ENCODE peak calls at places on chromosomes 3 and 15, in nine cellular contexts. D is body of pancreas; T is ovary; S is CD4-positive, CD25-positive, alpha-beta regulatory T cell; H is WERI-Rb-1; M is fibroblast of lung; G is IMR-90; U is PC-3; B is right atrium auricular region. W is an unnamed sample.
A peak's percentile ranks its signal among the peaks of the same experiment; 100 is the strongest.

GRCh38 chr15:68586274-68586961 is 7.6 kb downstream of the CORO2B start:
- DNase-seq in D (peak; percentile 7), T (peak; percentile 27), S (no peak), H (no peak), M (peak; percentile 49), G (peak; percentile 93), U (peak; percentile 90), B (no peak), W (no peak)

GRCh38 chr3:103653996-103654395 is 1219.2 kb downstream of the ZPLD1 start:
- DNase-seq in D (no peak), T (no peak), S (no peak), H (no peak), M (no peak), G (no peak), U (peak; percentile 32), B (no peak), W (no peak)

GRCh38 chr3:142319094-142319493 is 93.7 kb upstream of the GK5 start:
- DNase-seq in D (no peak), T (no peak), S (no peak), H (no peak), M (peak; percentile 44), G (peak; percentile 71), U (peak; percentile 76), B (no peak), W (no peak)

GRCh38 chr3:172341482-172342059 is 106.7 kb downstream of the GHSR start:
- DNase-seq in D (peak; percentile 27), T (no peak), S (peak; percentile 6), H (no peak), M (peak; percentile 73), G (peak; percentile 70), U (peak; percentile 89), B (no peak), W (no peak)

GRCh38 chr3:87198774-87199173 is 28.3 kb upstream of the CHMP2B start:
- DNase-seq in D (no peak), T (no peak), S (no peak), H (no peak), M (no peak), G (no peak), U (no peak), B (no peak), W (no peak)

GRCh38 chr15:41416742-41417417 is at the start of gene RTF1:
- DNase-seq in D (peak; percentile 95), T (peak; percentile 99), S (peak; percentile 96), H (peak; percentile 94), M (peak; percentile 87), G (peak; percentile 80), U (peak; percentile 93), B (peak; percentile 92), W (peak; percentile 85)

GRCh38 chr3:120497318-120497717 is 46.5 kb upstream of the FSTL1 start:
- DNase-seq in D (no peak), T (no peak), S (no peak), H (no peak), M (peak; percentile 96), G (peak; percentile 98), U (peak; percentile 98), B (no peak), W (no peak)

GRCh38 chr15:73560501-73561117 is 72.6 kb downstream of the NPTN start:
- DNase-seq in D (peak; percentile 34), T (no peak), S (no peak), H (peak; percentile 16), M (peak; percentile 90), G (peak; percentile 84), U (peak; percentile 79), B (no peak), W (no peak)

GRCh38 chr3:183284570-183284969 is 31.5 kb downstream of the B3GNT5 start:
- DNase-seq in D (no peak), T (no peak), S (no peak), H (no peak), M (no peak), G (no peak), U (no peak), B (no peak), W (no peak)

GRCh38 chr3:183285318-183285717 is 32.3 kb downstream of the B3GNT5 start:
- DNase-seq in D (no peak), T (no peak), S (no peak), H (no peak), M (no peak), G (no peak), U (no peak), B (no peak), W (no peak)

GRCh38 chr3:183283886-183284285 is 30.8 kb downstream of the B3GNT5 start:
- DNase-seq in D (no peak), T (no peak), S (no peak), H (no peak), M (peak; percentile 88), G (peak; percentile 74), U (peak; percentile 55), B (no peak), W (no peak)

GRCh38 chr3:183287301-183287971 is 34.4 kb downstream of the B3GNT5 start:
- DNase-seq in D (peak; percentile 32), T (no peak), S (no peak), H (no peak), M (peak; percentile 99), G (peak; percentile 93), U (peak; percentile 87), B (peak; percentile 64), W (no peak)

DNA sequence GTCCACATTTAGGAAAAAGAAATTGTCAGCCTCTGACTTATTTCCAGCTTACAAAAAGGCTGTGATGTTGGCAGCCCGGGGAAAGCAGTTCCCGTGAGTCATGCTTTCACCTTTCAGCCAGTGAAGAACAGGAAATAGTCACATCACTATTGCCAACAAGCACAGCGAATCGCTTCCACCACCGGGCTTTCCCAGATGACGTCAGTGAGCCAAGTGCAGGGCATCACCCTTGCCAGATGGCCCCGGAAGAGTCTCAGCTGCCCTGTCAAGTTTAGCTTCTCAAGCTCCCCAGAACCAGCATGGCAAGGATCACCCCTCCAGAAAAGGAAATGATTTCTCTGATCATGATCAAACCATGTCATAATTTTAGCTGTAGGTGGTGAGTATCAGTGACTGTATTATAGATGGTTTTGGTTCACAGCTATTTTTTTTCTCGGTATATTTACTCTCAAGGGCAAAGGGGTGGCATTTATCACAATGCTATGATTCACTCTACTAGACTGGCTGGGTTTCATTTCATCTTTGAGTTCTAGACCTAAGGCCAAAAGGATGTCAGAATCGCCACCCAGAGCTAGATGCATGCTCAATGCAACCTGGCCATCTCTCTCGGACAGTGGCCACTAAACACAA is 32.9 kb downstream of the B3GNT5 start:
- DNase-seq in D (peak; percentile 95), T (peak; percentile 80), S (peak; percentile 89), H (peak; percentile 14), M (peak; percentile 100), G (peak; percentile 99), U (peak; percentile 98), B (peak; percentile 96), W (no peak)
- H3K27ac ChIP-seq in D (peak overlapping the region; percentile 90), T (no peak overlapping the region), S (peak overlapping the region; percentile 90), H (no peak overlapping the region), M (peak overlapping the region; percentile 9), G (no peak overlapping the region), U (peak overlapping the region; percentile 95), B (peak overlapping the region; percentile 72), W (no peak overlapping the region)

GRCh38 chr15:99443768-99444446 is 121.9 kb upstream of the MEF2A start:
- DNase-seq in D (no peak), T (no peak), S (no peak), H (no peak), M (peak; percentile 11), G (no peak), U (no peak), B (peak; percentile 55), W (no peak)

GRCh38 chr15:99441871-99442267 is 123.9 kb upstream of the MEF2A start:
- DNase-seq in D (no peak), T (no peak), S (no peak), H (no peak), M (no peak), G (no peak), U (no peak), B (peak; percentile 57), W (no peak)

GRCh38 chr15:99443056-99443756 is 122.6 kb upstream of the MEF2A start:
- DNase-seq in D (no peak), T (peak; percentile 28), S (no peak), H (no peak), M (no peak), G (no peak), U (no peak), B (peak; percentile 57), W (no peak)

GRCh38 chr15:99441427-99441766 is 124.4 kb upstream of the MEF2A start:
- DNase-seq in D (no peak), T (no peak), S (no peak), H (no peak), M (no peak), G (no peak), U (no peak), B (no peak), W (no peak)

GRCh38 chr15:99442268-99442897 is 123.4 kb upstream of the MEF2A start:
- DNase-seq in D (no peak), T (peak; percentile 51), S (no peak), H (peak; percentile 5), M (peak; percentile 97), G (peak; percentile 90), U (peak; percentile 77), B (peak; percentile 88), W (no peak)
- H3K27ac ChIP-seq in D (no peak overlapping the region), T (no peak overlapping the region), S (no peak overlapping the region), H (no peak overlapping the region), M (peak overlapping the region; percentile 80), G (peak overlapping the region; percentile 88), U (peak overlapping the region; percentile 9), B (peak overlapping the region; percentile 87), W (no peak overlapping the region)

GRCh38 chr3:7272203-7272602 is 411.3 kb downstream of the GRM7 start:
- DNase-seq in D (no peak), T (no peak), S (no peak), H (no peak), M (no peak), G (no peak), U (no peak), B (no peak), W (no peak)
- H3K27ac ChIP-seq in D (no peak overlapping the region), T (no peak overlapping the region), S (no peak overlapping the region), H (no peak overlapping the region), M (no peak overlapping the region), G (no peak overlapping the region), U (no peak overlapping the region), B (no peak overlapping the region), W (no peak overlapping the region)

GRCh38 chr15:26670116-26670515 is 102.8 kb downstream of the GABRB3 start:
- DNase-seq in D (no peak), T (no peak), S (no peak), H (no peak), M (no peak), G (no peak), U (no peak), B (no peak), W (no peak)

GRCh38 chr15:26661727-26662126 is 111.1 kb downstream of the GABRB3 start:
- DNase-seq in D (no peak), T (no peak), S (no peak), H (no peak), M (no peak), G (no peak), U (no peak), B (no peak), W (no peak)

GRCh38 chr15:26662226-26662750 is 110.6 kb downstream of the GABRB3 start:
- DNase-seq in D (no peak), T (no peak), S (no peak), H (no peak), M (no peak), G (no peak), U (no peak), B (no peak), W (no peak)

GRCh38 chr15:26667222-26667988 is 105.5 kb downstream of the GABRB3 start:
- DNase-seq in D (peak; percentile 59), T (no peak), S (no peak), H (no peak), M (no peak), G (no peak), U (no peak), B (no peak), W (no peak)

DNA sequence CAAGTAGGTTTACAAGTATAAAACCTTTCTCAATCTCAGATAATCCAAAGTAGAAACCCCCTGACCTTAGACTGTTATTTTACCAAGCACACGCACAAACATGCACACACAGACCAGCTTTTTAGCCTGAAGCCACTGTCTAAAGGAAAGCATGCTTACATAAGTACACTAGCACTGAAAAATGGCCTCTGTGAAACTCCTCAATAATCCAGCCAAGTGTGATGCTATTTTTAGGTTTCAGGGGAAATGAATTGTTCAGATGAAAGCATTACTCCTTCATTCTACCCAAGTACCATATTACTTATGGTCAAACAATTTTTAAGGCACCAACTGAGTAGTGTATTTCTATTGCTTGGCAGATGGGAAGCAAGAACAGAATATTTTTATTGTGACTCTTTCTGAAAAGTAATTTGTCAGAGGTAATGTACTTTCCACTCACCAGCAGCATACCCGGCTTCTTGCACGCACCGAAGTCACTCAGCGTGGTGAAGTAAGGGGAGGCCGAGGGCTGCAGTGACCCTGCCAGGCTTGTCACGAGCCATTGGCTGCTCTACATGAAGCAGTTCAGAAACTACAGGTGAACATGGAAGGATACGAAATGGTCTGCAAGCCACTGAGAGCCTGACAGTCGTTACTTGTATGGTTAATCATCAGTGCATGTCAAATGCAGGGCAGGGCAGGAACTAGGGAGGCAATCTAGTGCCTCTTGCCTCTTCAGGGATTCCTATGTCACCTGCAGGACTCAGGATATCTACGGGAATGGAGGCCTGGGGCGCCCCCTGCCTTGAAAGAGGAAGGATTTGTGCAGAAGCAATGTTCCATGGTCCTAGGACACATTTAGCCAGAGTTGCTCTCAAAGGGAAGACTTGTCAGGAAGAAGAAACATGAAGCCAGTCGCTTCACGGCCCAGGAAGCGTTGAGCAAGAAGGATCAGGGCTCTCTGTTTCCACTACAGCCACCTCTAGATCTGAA is 106.6 kb downstream of the GABRB3 start:
- DNase-seq in D (no peak), T (no peak), S (no peak), H (peak; percentile 16), M (no peak), G (no peak), U (peak; percentile 19), B (no peak), W (no peak)
- H3K27ac ChIP-seq in D (no peak overlapping the region), T (no peak overlapping the region), S (no peak overlapping the region), H (no peak overlapping the region), M (no peak overlapping the region), G (no peak overlapping the region), U (no peak overlapping the region), B (peak overlapping the region; percentile 31), W (no peak overlapping the region)

W was measured in substantia nigra.